ENCODE peak calls at places on chromosomes 7 and 10, in six cellular contexts. One of them, this sample, is unnamed.

GRCh38 chr7:135707570-135707966 is 20.4 kb downstream of the SLC13A4 start:
- DNase-seq in mammary epithelial cell: peak; percentile 16
- DNase-seq in uterus: no peak
- DNase-seq in RWPE2: no peak
- DNase-seq in AG09319: no peak
- DNase-seq in mucosa of descending colon: no peak
- DNase-seq in this sample: no peak

GRCh38 chr7:43905954-43906326 is 456 bp downstream of the URGCP start:
- DNase-seq in mammary epithelial cell: peak; percentile 25
- DNase-seq in uterus: peak; percentile 25
- DNase-seq in mucosa of descending colon: peak; percentile 34
- DNase-seq in RWPE2: no peak
- DNase-seq in AG09319: no peak
- DNase-seq in this sample: peak; percentile 48

GRCh38 chr10:123891147-123892011 is at the start of gene CPXM2:
- DNase-seq in uterus: no peak
- DNase-seq in mucosa of descending colon: no peak
- DNase-seq in RWPE2: no peak
- DNase-seq in AG09319: no peak
- DNase-seq in mammary epithelial cell: no peak
- DNase-seq in this sample: no peak

GRCh38 chr7:44138698-44139097 is 2.4 kb downstream of the MYL7 start:
- DNase-seq in AG09319: no peak
- DNase-seq in RWPE2: no peak
- DNase-seq in mammary epithelial cell: no peak
- DNase-seq in mucosa of descending colon: no peak
- DNase-seq in uterus: no peak
- DNase-seq in this sample: no peak

GRCh38 chr10:127974911-127975310 is 68.0 kb downstream of the PTPRE start:
- DNase-seq in uterus: no peak
- DNase-seq in AG09319: no peak
- DNase-seq in RWPE2: no peak
- DNase-seq in mammary epithelial cell: no peak
- DNase-seq in mucosa of descending colon: no peak
- DNase-seq in this sample: no peak

GRCh38 chr10:13792011-13792410 is 205.2 kb downstream of the PRPF18 start:
- DNase-seq in AG09319: no peak
- DNase-seq in RWPE2: no peak
- DNase-seq in mammary epithelial cell: no peak
- DNase-seq in uterus: no peak
- DNase-seq in mucosa of descending colon: peak; percentile 61
- DNase-seq in this sample: peak; percentile 83

GRCh38 chr10:456486-456885 is 233.0 kb downstream of the DIP2C start:
- DNase-seq in uterus: no peak
- DNase-seq in AG09319: no peak
- DNase-seq in mucosa of descending colon: no peak
- DNase-seq in mammary epithelial cell: no peak
- DNase-seq in RWPE2: no peak
- DNase-seq in this sample: no peak

GRCh38 chr7:121624922-121625321 is 228.8 kb upstream of the FAM3C start:
- DNase-seq in uterus: no peak
- DNase-seq in mucosa of descending colon: no peak
- DNase-seq in RWPE2: no peak
- DNase-seq in mammary epithelial cell: no peak
- DNase-seq in AG09319: no peak
- DNase-seq in this sample: no peak

GRCh38 chr7:78587443-78588044 is 789.0 kb downstream of the PHTF2 start:
- DNase-seq in mammary epithelial cell: no peak
- DNase-seq in mucosa of descending colon: no peak
- DNase-seq in AG09319: no peak
- DNase-seq in uterus: no peak
- DNase-seq in RWPE2: no peak
- DNase-seq in this sample: no peak

GRCh38 chr7:90251304-90251635 is 6.3 kb downstream of the CFAP69 start:
- DNase-seq in RWPE2: no peak
- DNase-seq in uterus: no peak
- DNase-seq in AG09319: no peak
- DNase-seq in mucosa of descending colon: no peak
- DNase-seq in mammary epithelial cell: no peak
- DNase-seq in this sample: no peak

GRCh38 chr10:7410306-7410799 is 481 bp downstream of the SFMBT2 start:
- DNase-seq in RWPE2: peak; percentile 44
- DNase-seq in mammary epithelial cell: no peak
- DNase-seq in uterus: no peak
- DNase-seq in mucosa of descending colon: no peak
- DNase-seq in AG09319: no peak
- DNase-seq in this sample: no peak

GRCh38 chr7:80719261-80719660 is 80.8 kb downstream of the CD36 start:
- DNase-seq in uterus: no peak
- DNase-seq in RWPE2: no peak
- DNase-seq in AG09319: no peak
- DNase-seq in mammary epithelial cell: peak; percentile 39
- DNase-seq in mucosa of descending colon: no peak
- DNase-seq in this sample: no peak

GRCh38 chr7:66757939-66758338 is 17.4 kb downstream of the RABGEF1 start:
- DNase-seq in mammary epithelial cell: no peak
- DNase-seq in AG09319: no peak
- DNase-seq in uterus: no peak
- DNase-seq in RWPE2: no peak
- DNase-seq in mucosa of descending colon: no peak
- DNase-seq in this sample: no peak

GRCh38 chr7:130943336-130943901 is 209.4 kb upstream of the KLF14 start:
- DNase-seq in uterus: no peak
- DNase-seq in AG09319: no peak
- DNase-seq in mammary epithelial cell: peak; percentile 71
- DNase-seq in RWPE2: no peak
- DNase-seq in mucosa of descending colon: peak; percentile 58
- DNase-seq in this sample: no peak

GRCh38 chr10:103671561-103671960 is 178.1 kb downstream of the NEURL1 start:
- DNase-seq in RWPE2: no peak
- DNase-seq in uterus: no peak
- DNase-seq in AG09319: no peak
- DNase-seq in mucosa of descending colon: no peak
- DNase-seq in mammary epithelial cell: no peak
- DNase-seq in this sample: no peak

GRCh38 chr7:36905836-36906235 is 181.5 kb upstream of the AOAH start:
- DNase-seq in AG09319: no peak
- DNase-seq in mammary epithelial cell: no peak
- DNase-seq in RWPE2: no peak
- DNase-seq in mucosa of descending colon: no peak
- DNase-seq in uterus: no peak
- DNase-seq in this sample: no peak

GRCh38 chr10:112605063-112605462 is 158.0 kb downstream of the VTI1A start:
- DNase-seq in uterus: no peak
- DNase-seq in AG09319: no peak
- DNase-seq in mammary epithelial cell: no peak
- DNase-seq in RWPE2: no peak
- DNase-seq in mucosa of descending colon: no peak
- DNase-seq in this sample: no peak

GRCh38 chr7:20172736-20173334 is 44.3 kb downstream of the MACC1 start:
- DNase-seq in mammary epithelial cell: peak; percentile 41
- DNase-seq in AG09319: no peak
- DNase-seq in uterus: peak; percentile 82
- DNase-seq in RWPE2: no peak
- DNase-seq in mucosa of descending colon: peak; percentile 66
- DNase-seq in this sample: no peak

GRCh38 chr7:128398016-128398840 is 11.6 kb downstream of the IMPDH1 start:
- DNase-seq in mammary epithelial cell: no peak
- DNase-seq in RWPE2: no peak
- DNase-seq in AG09319: no peak
- DNase-seq in uterus: peak; percentile 57
- DNase-seq in mucosa of descending colon: peak; percentile 83
- DNase-seq in this sample: no peak

GRCh38 chr10:93697207-93697606 is 5.2 kb downstream of the FRA10AC1 start:
- DNase-seq in mucosa of descending colon: no peak
- DNase-seq in RWPE2: no peak
- DNase-seq in uterus: no peak
- DNase-seq in mammary epithelial cell: no peak
- DNase-seq in AG09319: no peak
- DNase-seq in this sample: no peak

GRCh38 chr10:93703066-93703465 is 674 bp upstream of the FRA10AC1 start:
- DNase-seq in uterus: peak; percentile 16
- DNase-seq in mammary epithelial cell: no peak
- DNase-seq in RWPE2: no peak
- DNase-seq in AG09319: no peak
- DNase-seq in mucosa of descending colon: peak; percentile 15
- DNase-seq in this sample: no peak

GRCh38 chr10:93702278-93703001 is at the start of gene FRA10AC1:
- DNase-seq in AG09319: peak; percentile 87
- DNase-seq in uterus: peak; percentile 91
- DNase-seq in mammary epithelial cell: peak; percentile 88
- DNase-seq in mucosa of descending colon: peak; percentile 94
- DNase-seq in RWPE2: peak; percentile 90
- DNase-seq in this sample: peak; percentile 94

GRCh38 chr10:93703841-93704240 is 1.4 kb upstream of the FRA10AC1 start:
- DNase-seq in RWPE2: no peak
- DNase-seq in uterus: no peak
- DNase-seq in AG09319: no peak
- DNase-seq in mammary epithelial cell: no peak
- DNase-seq in mucosa of descending colon: no peak
- DNase-seq in this sample: no peak

DNA sequence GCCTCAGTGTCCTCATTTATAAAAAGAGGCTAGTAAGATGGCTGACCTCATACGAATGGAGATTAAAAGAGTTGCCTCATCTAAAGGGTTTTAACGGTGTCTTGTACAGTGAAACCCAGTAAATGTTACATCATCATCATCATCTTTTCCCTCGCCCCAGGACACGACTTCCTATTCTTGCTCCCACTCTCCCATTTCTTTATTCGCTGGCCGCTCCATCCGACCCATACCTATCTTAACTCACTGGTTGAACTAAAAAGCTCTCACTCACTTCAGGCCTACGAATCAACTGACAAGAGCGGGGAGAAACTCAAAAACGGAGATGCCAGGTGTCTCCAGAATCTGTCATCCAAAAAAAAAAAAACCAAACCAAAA is 502 bp downstream of the FRA10AC1 start:
- DNase-seq in uterus: peak; percentile 15
- DNase-seq in mammary epithelial cell: peak; percentile 54
- DNase-seq in AG09319: peak; percentile 16
- DNase-seq in mucosa of descending colon: peak; percentile 18
- DNase-seq in RWPE2: no peak
- DNase-seq in this sample: no peak
- TF ChIP-seq CTCF in uterus: no peak
- TF ChIP-seq CTCF in mammary epithelial cell: no peak
- TF ChIP-seq CTCF in AG09319: no peak
- TF ChIP-seq CTCF in mucosa of descending colon: no peak
- TF ChIP-seq CTCF in RWPE2: no peak
- TF ChIP-seq CTCF in this sample: no peak

GRCh38 chr10:47156873-47157272 is 143.1 kb upstream of the GDF10 start:
- DNase-seq in mammary epithelial cell: no peak
- DNase-seq in mucosa of descending colon: no peak
- DNase-seq in AG09319: no peak
- DNase-seq in uterus: no peak
- DNase-seq in RWPE2: no peak
- DNase-seq in this sample: no peak

GRCh38 chr10:47151880-47152279 is 148.1 kb upstream of the GDF10 start:
- DNase-seq in AG09319: no peak
- DNase-seq in RWPE2: no peak
- DNase-seq in mammary epithelial cell: no peak
- DNase-seq in uterus: no peak
- DNase-seq in mucosa of descending colon: no peak
- DNase-seq in this sample: no peak

GRCh38 chr10:47154762-47155161 is 145.2 kb upstream of the GDF10 start:
- DNase-seq in mammary epithelial cell: no peak
- DNase-seq in mucosa of descending colon: no peak
- DNase-seq in RWPE2: no peak
- DNase-seq in AG09319: no peak
- DNase-seq in uterus: no peak
- DNase-seq in this sample: no peak

GRCh38 chr10:47150581-47150980 is 149.4 kb upstream of the GDF10 start:
- DNase-seq in mucosa of descending colon: no peak
- DNase-seq in AG09319: no peak
- DNase-seq in uterus: no peak
- DNase-seq in mammary epithelial cell: no peak
- DNase-seq in RWPE2: no peak
- DNase-seq in this sample: no peak

DNA sequence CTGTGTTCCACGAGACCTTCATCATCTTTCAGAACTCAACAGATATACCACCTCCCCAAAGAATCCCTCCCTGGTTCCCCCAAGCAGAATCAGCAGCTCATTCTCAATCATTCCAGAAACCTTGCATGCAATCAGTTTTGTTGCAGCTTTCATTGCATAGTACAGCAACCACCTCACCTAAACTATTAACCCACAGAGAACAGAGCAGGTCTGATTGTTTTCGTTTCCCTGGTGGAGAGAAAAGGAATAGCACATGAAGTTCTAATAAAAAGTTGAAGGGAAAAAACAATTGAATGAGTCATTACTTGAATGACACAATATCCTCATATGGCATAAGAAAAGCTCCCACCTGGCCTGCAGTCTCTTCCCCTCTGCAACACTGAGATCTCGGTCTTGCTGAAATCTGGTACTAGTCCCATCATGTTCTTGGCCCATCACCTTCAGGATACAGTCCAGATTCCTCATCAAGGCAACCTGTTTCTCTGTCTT is 147.1 kb upstream of the GDF10 start:
- DNase-seq in uterus: no peak
- DNase-seq in RWPE2: no peak
- DNase-seq in mammary epithelial cell: peak; percentile 89
- DNase-seq in AG09319: no peak
- DNase-seq in mucosa of descending colon: no peak
- DNase-seq in this sample: no peak
- TF ChIP-seq CTCF in uterus: no peak
- TF ChIP-seq CTCF in RWPE2: peak; percentile 41
- TF ChIP-seq CTCF in mammary epithelial cell: peak; percentile 47
- TF ChIP-seq CTCF in AG09319: peak; percentile 23
- TF ChIP-seq CTCF in mucosa of descending colon: no peak
- TF ChIP-seq CTCF in this sample: peak; percentile 21

GRCh38 chr10:100482834-100483185 is 20.0 kb downstream of the WNT8B start:
- DNase-seq in mammary epithelial cell: no peak
- DNase-seq in AG09319: no peak
- DNase-seq in mucosa of descending colon: no peak
- DNase-seq in uterus: no peak
- DNase-seq in RWPE2: no peak
- DNase-seq in this sample: no peak
- TF ChIP-seq CTCF in mammary epithelial cell: no peak
- TF ChIP-seq CTCF in AG09319: no peak
- TF ChIP-seq CTCF in mucosa of descending colon: no peak
- TF ChIP-seq CTCF in uterus: no peak
- TF ChIP-seq CTCF in RWPE2: peak; percentile 45
- TF ChIP-seq CTCF in this sample: no peak

DNA sequence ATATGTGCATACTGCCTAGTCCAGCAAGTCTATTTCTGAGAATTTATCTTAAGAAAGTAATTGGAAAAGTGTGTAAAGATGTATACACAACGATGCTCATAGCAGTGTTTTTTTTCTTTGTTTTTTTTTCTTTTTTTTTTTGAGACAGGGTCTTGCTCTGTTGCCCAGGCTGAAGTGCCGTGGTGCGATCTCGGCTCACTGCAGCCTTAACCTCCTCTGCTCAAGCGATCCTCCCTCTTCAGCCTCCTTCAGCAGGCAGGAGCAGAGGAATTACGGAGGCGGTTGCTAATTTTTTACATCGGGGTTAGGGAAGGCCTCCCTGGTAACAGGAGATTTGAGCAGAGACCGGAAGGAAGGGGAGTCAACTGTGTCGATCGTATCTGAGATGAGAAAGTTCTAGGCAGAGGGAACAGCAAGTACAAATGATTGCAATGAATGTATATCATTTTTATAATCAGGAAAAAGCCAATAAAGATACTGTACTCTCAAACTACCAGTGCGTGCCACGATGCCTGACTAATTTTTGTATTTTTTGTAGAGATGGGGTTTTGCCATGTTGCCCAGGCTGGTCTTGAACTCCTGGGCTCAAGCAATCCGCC is 16.3 kb downstream of the KIAA1549 start:
- DNase-seq in mucosa of descending colon: no peak
- DNase-seq in uterus: no peak
- DNase-seq in AG09319: no peak
- DNase-seq in mammary epithelial cell: no peak
- DNase-seq in RWPE2: no peak
- DNase-seq in this sample: no peak
- TF ChIP-seq CTCF in mucosa of descending colon: no peak
- TF ChIP-seq CTCF in uterus: no peak
- TF ChIP-seq CTCF in AG09319: no peak
- TF ChIP-seq CTCF in mammary epithelial cell: no peak
- TF ChIP-seq CTCF in RWPE2: no peak
- TF ChIP-seq CTCF in this sample: no peak